ENCODE peak calls at places on chromosomes 6 and 20, in four cellular contexts. One of them, this sample, is unnamed.
A peak's percentile ranks its signal among the peaks of the same experiment; 100 is the strongest.

GRCh38 chr20:23161244-23161875 is 75.2 kb upstream of the CD93 start:
- DNase-seq in mucosa of descending colon: peak; percentile 44
- DNase-seq in astrocyte of the spinal cord: no peak
- DNase-seq in PC-9: no peak
- DNase-seq in this sample: peak; percentile 71

GRCh38 chr6:26205625-26206574 is 118.7 kb downstream of the HFE start:
- DNase-seq in mucosa of descending colon: no peak
- DNase-seq in astrocyte of the spinal cord: peak; percentile 89
- DNase-seq in PC-9: peak; percentile 80
- DNase-seq in this sample: peak; percentile 84

GRCh38 chr20:21096321-21097043 is 9.7 kb downstream of the LINC00237 start:
- DNase-seq in mucosa of descending colon: no peak
- DNase-seq in PC-9: peak; percentile 55
- DNase-seq in astrocyte of the spinal cord: no peak
- DNase-seq in this sample: peak; percentile 18

GRCh38 chr6:140082867-140083297 is 708.4 kb upstream of the CITED2 start:
- DNase-seq in PC-9: no peak
- DNase-seq in astrocyte of the spinal cord: peak; percentile 54
- DNase-seq in mucosa of descending colon: no peak
- DNase-seq in this sample: peak; percentile 85

GRCh38 chr6:133466666-133467065 is 225.5 kb downstream of the EYA4 start:
- DNase-seq in mucosa of descending colon: no peak
- DNase-seq in astrocyte of the spinal cord: peak; percentile 76
- DNase-seq in PC-9: no peak
- DNase-seq in this sample: peak; percentile 91

GRCh38 chr20:51497542-51498467 is 44.7 kb downstream of the NFATC2 start:
- DNase-seq in astrocyte of the spinal cord: no peak
- DNase-seq in mucosa of descending colon: no peak
- DNase-seq in PC-9: no peak
- DNase-seq in this sample: no peak

GRCh38 chr6:133512410-133513016 is 271.4 kb downstream of the EYA4 start:
- DNase-seq in PC-9: no peak
- DNase-seq in astrocyte of the spinal cord: peak; percentile 66
- DNase-seq in mucosa of descending colon: no peak
- DNase-seq in this sample: peak; percentile 82

GRCh38 chr6:38193486-38194281 is 374.2 kb downstream of the ZFAND3 start:
- DNase-seq in PC-9: no peak
- DNase-seq in astrocyte of the spinal cord: no peak
- DNase-seq in mucosa of descending colon: no peak
- DNase-seq in this sample: no peak

GRCh38 chr20:10985536-10985935 is 311.7 kb upstream of the JAG1 start:
- DNase-seq in PC-9: no peak
- DNase-seq in astrocyte of the spinal cord: peak; percentile 82
- DNase-seq in mucosa of descending colon: no peak
- DNase-seq in this sample: peak; percentile 88

GRCh38 chr6:96809119-96809518 is 28.2 kb downstream of the GPR63 start:
- DNase-seq in PC-9: no peak
- DNase-seq in astrocyte of the spinal cord: no peak
- DNase-seq in mucosa of descending colon: no peak
- DNase-seq in this sample: peak; percentile 57

GRCh38 chr6:150118642-150119041 is 24.2 kb upstream of the PPP1R14C start:
- DNase-seq in PC-9: peak; percentile 78
- DNase-seq in astrocyte of the spinal cord: no peak
- DNase-seq in mucosa of descending colon: no peak
- DNase-seq in this sample: no peak

GRCh38 chr6:169254456-169255316 is 1.0 kb upstream of the THBS2 start:
- DNase-seq in mucosa of descending colon: no peak
- DNase-seq in astrocyte of the spinal cord: no peak
- DNase-seq in PC-9: no peak
- DNase-seq in this sample: no peak

GRCh38 chr6:36758516-36759176 is 61.0 kb downstream of the RAB44 start:
- DNase-seq in PC-9: no peak
- DNase-seq in mucosa of descending colon: peak; percentile 79
- DNase-seq in astrocyte of the spinal cord: no peak
- DNase-seq in this sample: no peak
- H3K4me3 ChIP-seq in PC-9: no peak overlapping the region
- H3K4me3 ChIP-seq in mucosa of descending colon: no peak overlapping the region
- H3K4me3 ChIP-seq in astrocyte of the spinal cord: no peak overlapping the region
- H3K4me3 ChIP-seq in this sample: no peak overlapping the region

GRCh38 chr20:49508435-49509199 is 26.1 kb upstream of the KCNB1 start:
- DNase-seq in astrocyte of the spinal cord: peak; percentile 43
- DNase-seq in mucosa of descending colon: no peak
- DNase-seq in PC-9: peak; percentile 33
- DNase-seq in this sample: peak; percentile 76
- TF ChIP-seq CTCF in astrocyte of the spinal cord: peak; percentile 60
- TF ChIP-seq CTCF in mucosa of descending colon: peak; percentile 14
- TF ChIP-seq CTCF in PC-9: peak; percentile 72
- TF ChIP-seq CTCF in this sample: peak; percentile 69

DNA sequence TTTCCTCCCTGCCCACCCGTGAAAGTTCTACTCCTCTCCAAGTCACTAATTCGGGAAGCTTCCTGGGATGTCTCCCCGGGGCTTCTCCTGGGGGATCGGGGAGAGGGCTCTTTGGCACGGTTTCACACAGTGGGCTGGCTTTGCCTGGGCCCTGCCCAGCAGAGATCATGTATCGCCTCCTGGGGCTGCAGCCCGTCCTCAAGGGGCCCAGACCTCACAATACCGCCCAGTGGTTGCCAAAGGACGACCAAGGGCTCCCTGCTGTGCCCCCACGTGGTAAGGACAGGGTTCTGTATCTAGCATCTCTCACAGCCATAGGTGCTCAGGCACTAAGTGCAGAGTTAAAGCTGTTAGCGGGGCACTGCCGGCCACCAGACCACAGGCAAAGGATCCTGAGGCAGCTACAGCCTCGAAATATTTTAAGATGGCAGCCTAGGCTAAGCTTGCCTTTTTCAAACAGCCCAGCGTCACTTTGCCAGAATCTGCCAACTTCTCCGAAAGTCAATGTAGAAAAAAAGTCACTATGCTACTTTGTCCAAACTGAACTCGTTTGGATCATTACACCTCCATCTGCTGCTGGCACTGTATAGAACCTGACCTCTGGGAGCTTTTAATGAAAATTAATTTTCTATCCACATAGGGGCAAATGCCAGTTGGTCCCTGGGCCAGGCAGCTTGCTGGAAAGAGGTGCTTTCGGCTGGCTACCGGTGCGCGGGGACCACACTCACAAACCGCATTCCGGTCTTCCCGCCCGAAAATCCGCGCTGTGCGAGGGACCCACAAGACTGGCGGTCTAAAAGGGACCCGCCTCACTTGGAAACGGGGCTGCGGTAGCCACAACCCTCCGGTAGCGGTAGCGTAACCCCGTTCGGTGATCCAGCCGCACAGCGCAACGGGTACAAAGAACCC is 1.3 kb upstream of the NNAT start:
- DNase-seq in astrocyte of the spinal cord: peak; percentile 42
- DNase-seq in mucosa of descending colon: no peak
- DNase-seq in PC-9: no peak
- DNase-seq in this sample: peak; percentile 76
- H3K4me3 ChIP-seq in astrocyte of the spinal cord: no peak overlapping the region
- H3K4me3 ChIP-seq in mucosa of descending colon: no peak overlapping the region
- H3K4me3 ChIP-seq in PC-9: no peak overlapping the region
- H3K4me3 ChIP-seq in this sample: peak overlapping the region; percentile 33

DNA sequence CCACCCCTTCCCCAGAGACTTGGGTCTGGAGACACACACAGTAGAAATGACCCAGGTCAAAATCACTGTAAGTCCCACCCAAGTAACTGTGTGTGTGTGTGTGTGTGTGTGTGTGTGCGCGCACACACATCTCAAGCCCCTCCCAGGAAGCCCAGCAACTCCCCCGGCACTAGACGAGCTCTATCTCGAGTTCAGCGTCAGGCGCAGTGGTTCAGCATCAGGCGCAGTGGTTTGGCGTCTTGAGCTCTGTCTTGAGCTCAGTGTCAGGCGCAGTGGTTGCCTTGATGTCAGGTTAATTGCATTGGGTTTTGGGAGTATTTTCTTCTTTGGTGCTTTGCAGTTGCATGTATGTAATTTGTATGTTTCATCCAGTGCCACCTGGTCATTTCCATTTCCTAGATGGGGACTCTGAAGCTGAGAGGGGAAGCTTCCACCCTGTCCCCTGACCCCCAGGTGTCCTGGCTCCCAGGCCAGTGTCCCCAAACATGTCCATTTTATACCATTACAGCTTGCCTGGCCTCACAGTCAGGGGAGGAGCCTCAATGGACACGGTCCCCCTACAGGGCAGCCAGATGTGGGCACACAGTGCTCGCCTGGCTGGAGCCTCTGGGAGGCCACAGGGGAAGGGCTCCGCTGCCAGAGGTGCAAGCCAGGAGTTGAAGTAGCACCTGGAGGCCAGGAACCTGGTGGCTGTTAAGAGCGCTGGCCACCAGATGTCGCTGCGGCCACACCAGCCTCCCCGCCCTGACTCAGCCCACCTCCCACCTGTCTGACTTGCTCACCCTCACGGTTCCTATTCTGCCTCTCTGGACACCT is 107.8 kb downstream of the SULF2 start:
- DNase-seq in astrocyte of the spinal cord: no peak
- DNase-seq in mucosa of descending colon: no peak
- DNase-seq in PC-9: no peak
- DNase-seq in this sample: peak; percentile 54
- TF ChIP-seq CTCF in astrocyte of the spinal cord: peak; percentile 92
- TF ChIP-seq CTCF in mucosa of descending colon: peak; percentile 57
- TF ChIP-seq CTCF in PC-9: peak; percentile 78
- TF ChIP-seq CTCF in this sample: peak; percentile 87

DNA sequence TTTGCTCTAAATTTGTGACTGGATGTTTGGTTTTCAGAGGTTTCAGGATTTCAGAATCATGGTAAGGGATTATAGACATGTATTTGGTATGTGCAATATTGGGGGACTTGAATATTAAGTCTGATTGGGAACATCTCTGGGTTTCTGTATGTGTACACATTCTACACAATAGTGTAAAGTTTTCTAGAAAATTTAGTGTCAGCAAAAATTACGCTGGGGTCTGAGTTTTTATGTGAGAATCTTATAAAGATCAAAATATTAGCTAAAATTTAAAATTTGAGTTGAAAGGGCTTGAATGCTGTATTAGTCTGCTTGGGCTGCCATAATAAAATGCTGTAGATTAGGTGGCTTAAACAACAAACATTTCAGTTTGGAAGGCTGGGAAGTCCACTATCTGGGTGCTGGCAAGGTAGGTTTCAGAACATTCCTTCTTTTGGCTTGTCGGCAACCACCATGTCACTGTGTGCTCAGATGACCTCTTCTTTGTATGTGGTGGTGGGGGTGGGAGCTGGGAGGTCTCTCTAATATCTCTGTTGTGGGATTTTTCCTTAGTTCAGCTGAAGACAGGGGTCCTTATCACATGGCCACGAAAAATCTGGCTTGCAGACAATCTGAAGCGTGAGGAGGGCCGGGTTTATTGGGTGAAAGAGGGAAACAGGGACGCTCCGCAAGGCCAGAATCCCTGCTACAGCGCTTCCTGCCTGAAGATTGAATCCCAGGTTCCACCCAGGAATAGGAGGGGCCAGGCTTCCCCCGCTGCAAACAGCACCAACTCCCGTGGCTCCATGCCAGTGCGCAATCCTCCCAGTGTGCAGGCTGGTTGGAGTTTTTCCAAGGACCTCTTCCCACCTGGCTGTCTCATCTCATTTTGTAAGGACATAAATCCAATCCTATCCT is 299.7 kb downstream of the PLCB1 start:
- DNase-seq in PC-9: no peak
- DNase-seq in astrocyte of the spinal cord: no peak
- DNase-seq in mucosa of descending colon: peak; percentile 62
- DNase-seq in this sample: peak; percentile 27
- H3K4me3 ChIP-seq in PC-9: no peak overlapping the region
- H3K4me3 ChIP-seq in astrocyte of the spinal cord: no peak overlapping the region
- H3K4me3 ChIP-seq in mucosa of descending colon: no peak overlapping the region
- H3K4me3 ChIP-seq in this sample: no peak overlapping the region

GRCh38 chr20:62027698-62028321 is 37.9 kb downstream of the TAF4 start:
- DNase-seq in astrocyte of the spinal cord: no peak
- DNase-seq in PC-9: no peak
- DNase-seq in mucosa of descending colon: no peak
- DNase-seq in this sample: no peak

GRCh38 chr20:62025394-62025793 is 40.3 kb downstream of the TAF4 start:
- DNase-seq in astrocyte of the spinal cord: no peak
- DNase-seq in PC-9: no peak
- DNase-seq in mucosa of descending colon: peak; percentile 6
- DNase-seq in this sample: no peak

GRCh38 chr20:62026564-62026856 is 39.2 kb downstream of the TAF4 start:
- DNase-seq in mucosa of descending colon: peak; percentile 35
- DNase-seq in PC-9: no peak
- DNase-seq in astrocyte of the spinal cord: no peak
- DNase-seq in this sample: no peak

GRCh38 chr20:62027116-62027515 is 38.6 kb downstream of the TAF4 start:
- DNase-seq in astrocyte of the spinal cord: no peak
- DNase-seq in mucosa of descending colon: peak; percentile 6
- DNase-seq in PC-9: no peak
- DNase-seq in this sample: no peak

DNA sequence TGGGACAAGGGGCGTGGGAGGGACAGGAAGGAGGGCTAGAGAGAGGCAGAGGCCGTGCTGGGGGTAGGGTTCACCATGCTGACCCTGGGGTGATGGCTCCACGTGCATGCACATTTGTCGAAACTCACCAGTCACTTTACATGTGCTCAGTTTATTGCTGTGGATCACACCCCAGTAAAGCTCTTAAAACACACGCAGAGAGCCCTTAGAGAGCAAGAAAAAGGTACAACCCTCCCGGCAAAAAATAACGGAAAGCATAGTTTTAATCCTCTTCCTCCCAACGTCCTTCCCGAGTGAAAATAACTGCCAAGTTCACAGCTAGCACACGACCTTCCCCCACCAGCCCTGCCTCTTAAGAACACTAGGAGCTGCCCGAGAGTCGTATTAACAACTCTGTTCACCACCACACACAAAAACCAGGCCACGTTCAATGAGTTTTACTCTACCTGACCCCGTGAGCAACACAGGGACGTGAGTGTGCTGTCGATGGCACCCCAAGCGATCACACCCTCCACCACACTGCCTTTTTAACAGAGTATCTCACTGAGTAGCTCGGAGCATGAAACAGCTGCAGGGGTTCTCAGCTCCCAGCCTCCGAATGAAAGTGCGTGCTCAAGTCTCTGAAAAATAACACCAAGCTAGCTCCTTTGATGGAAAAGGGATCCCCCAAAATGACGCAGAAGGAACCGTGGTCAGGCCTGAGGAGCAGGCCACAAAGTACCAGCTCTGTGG is 39.7 kb downstream of the TAF4 start:
- DNase-seq in astrocyte of the spinal cord: peak; percentile 50
- DNase-seq in PC-9: no peak
- DNase-seq in mucosa of descending colon: peak; percentile 14
- DNase-seq in this sample: peak; percentile 90
- TF ChIP-seq CTCF in astrocyte of the spinal cord: peak; percentile 74
- TF ChIP-seq CTCF in PC-9: no peak
- TF ChIP-seq CTCF in mucosa of descending colon: no peak
- TF ChIP-seq CTCF in this sample: peak; percentile 96

This sample was measured in choroid plexus epithelial cell.